ENCODE peak calls at places on chromosomes 5 and 9, in five cellular contexts. F is astrocyte of the spinal cord, V is gastrocnemius medialis, G is A673, D is fibroblast of mammary gland. Q is an unnamed sample.

GRCh38 chr5:23223846-23224245 is 283.6 kb upstream of the PRDM9 start:
- DNase-seq in F (peak; percentile 17), V (no peak), G (no peak), D (peak; percentile 45), Q (peak; percentile 1)

GRCh38 chr5:43207601-43208000 is 15.6 kb downstream of the NIM1K start:
- DNase-seq in V (no peak), F (peak; percentile 35), D (peak; percentile 88), G (no peak), Q (no peak)

GRCh38 chr9:87673446-87674109 is 52.3 kb upstream of the CTSL start:
- DNase-seq in G (no peak), V (no peak), D (no peak), F (no peak), Q (no peak)

GRCh38 chr5:98769256-98770157 is 4.0 kb upstream of the RGMB start:
- DNase-seq in F (peak; percentile 88), G (peak; percentile 50), V (peak; percentile 7), D (peak; percentile 66), Q (peak; percentile 70)

GRCh38 chr5:145587308-145588071 is 247.7 kb downstream of the PRELID2 start:
- DNase-seq in G (peak; percentile 23), D (peak; percentile 92), V (no peak), F (peak; percentile 93), Q (peak; percentile 95)

GRCh38 chr5:175654807-175655206 is 3.1 kb upstream of the HRH2 start:
- DNase-seq in F (no peak), G (no peak), D (no peak), V (no peak), Q (no peak)

GRCh38 chr5:54443264-54443663 is 12.2 kb upstream of the HSPB3 start:
- DNase-seq in V (no peak), G (peak; percentile 71), D (peak; percentile 65), F (peak; percentile 47), Q (peak; percentile 61)

GRCh38 chr9:20224756-20225155 is 397.5 kb downstream of the MLLT3 start:
- DNase-seq in D (no peak), G (no peak), V (no peak), F (no peak), Q (no peak)

GRCh38 chr9:75996726-75997125 is 106.3 kb downstream of the PCSK5 start:
- DNase-seq in V (no peak), F (no peak), D (peak; percentile 2), G (no peak), Q (no peak)

GRCh38 chr5:154397652-154398406 is 48.0 kb upstream of the SAP30L start:
- DNase-seq in G (peak; percentile 50), D (no peak), V (no peak), F (no peak), Q (no peak)

GRCh38 chr5:150067405-150067960 is 18.9 kb downstream of the CSF1R start:
- DNase-seq in F (no peak), G (no peak), V (no peak), D (no peak), Q (no peak)

GRCh38 chr5:135921388-135921787 is 25.7 kb upstream of the IL9 start:
- DNase-seq in V (no peak), F (no peak), G (peak; percentile 33), D (peak; percentile 61), Q (peak; percentile 65)

GRCh38 chr9:86487222-86487841 is 133.1 kb upstream of the TUT7 start:
- DNase-seq in D (peak; percentile 80), V (no peak), F (peak; percentile 69), G (peak; percentile 90), Q (peak; percentile 77)

GRCh38 chr5:132468665-132469379 is 21.8 kb downstream of the IRF1 start:
- DNase-seq in V (no peak), G (no peak), F (no peak), D (no peak), Q (no peak)

GRCh38 chr9:105837261-105837660 is 142.9 kb downstream of the TMEM38B start:
- DNase-seq in V (no peak), G (no peak), F (no peak), D (no peak), Q (no peak)

GRCh38 chr5:95048633-95049032 is 236.3 kb downstream of the MCTP1 start:
- DNase-seq in V (no peak), D (no peak), F (no peak), G (no peak), Q (no peak)

GRCh38 chr5:66828551-66829421 is 232.6 kb downstream of the MAST4 start:
- DNase-seq in D (peak; percentile 64), F (peak; percentile 83), V (peak; percentile 39), G (peak; percentile 47), Q (peak; percentile 81)

GRCh38 chr9:33263131-33263935 is 1.2 kb downstream of the BAG1 start:
- DNase-seq in F (peak; percentile 21), D (peak; percentile 33), V (no peak), G (peak; percentile 10), Q (peak; percentile 27)

GRCh38 chr9:113452206-113452605 is 11.3 kb upstream of the RGS3 start:
- DNase-seq in D (no peak), V (no peak), F (no peak), G (no peak), Q (no peak)

GRCh38 chr5:31235381-31235780 is 41.9 kb downstream of the CDH6 start:
- DNase-seq in V (no peak), D (no peak), G (peak; percentile 71), F (peak; percentile 23), Q (no peak)

GRCh38 chr5:31237159-31237558 is 43.7 kb downstream of the CDH6 start:
- DNase-seq in F (no peak), V (no peak), G (peak; percentile 22), D (peak; percentile 21), Q (peak; percentile 26)

GRCh38 chr5:31236339-31236738 is 42.9 kb downstream of the CDH6 start:
- DNase-seq in D (no peak), G (no peak), F (no peak), V (no peak), Q (no peak)

GRCh38 chr5:31231171-31231570 is 37.7 kb downstream of the CDH6 start:
- DNase-seq in D (no peak), G (no peak), F (no peak), V (no peak), Q (peak; percentile 46)

DNA sequence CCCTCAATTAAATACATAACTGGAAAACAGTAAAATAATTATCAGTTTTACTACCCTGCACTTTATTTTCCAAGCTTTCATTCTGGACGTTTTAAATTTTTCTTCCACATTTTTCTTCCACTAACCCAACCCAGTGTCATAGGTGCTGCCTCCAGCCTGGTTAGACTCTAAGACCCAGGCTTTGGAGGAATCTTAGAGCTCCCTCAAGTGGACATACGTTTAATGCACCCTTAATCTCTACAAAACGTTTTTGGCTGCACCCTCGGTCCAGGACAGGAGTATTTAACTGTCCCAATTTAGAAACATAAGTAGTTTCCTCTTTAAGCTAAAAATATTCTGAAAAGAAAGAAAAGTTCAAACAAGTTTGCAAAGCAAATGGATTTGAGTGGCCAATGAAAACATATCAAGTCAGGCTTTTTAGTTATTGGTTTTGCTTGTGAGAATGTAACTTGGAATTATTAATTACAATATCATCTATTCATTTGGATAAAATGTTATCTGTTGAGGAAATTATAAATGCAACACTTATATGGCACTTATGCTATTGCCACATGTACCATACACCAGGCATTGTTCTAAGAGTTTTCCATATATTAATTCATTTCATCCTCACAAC is 38.9 kb downstream of the CDH6 start:
- DNase-seq in F (peak; percentile 72), V (no peak), D (peak; percentile 54), G (peak; percentile 84), Q (peak; percentile 76)
- TF ChIP-seq CTCF in F (peak; percentile 75), V (peak; percentile 46), D (peak; percentile 70), G (peak; percentile 88), Q (peak; percentile 82)

GRCh38 chr9:134326754-134327526 is 685 bp downstream of the RXRA start:
- DNase-seq in F (peak; percentile 48), D (peak; percentile 31), G (no peak), V (no peak), Q (peak; percentile 52)

GRCh38 chr9:134329576-134329855 is 3.3 kb downstream of the RXRA start:
- DNase-seq in F (no peak), G (no peak), V (no peak), D (no peak), Q (no peak)

GRCh38 chr9:134328841-134329575 is 2.8 kb downstream of the RXRA start:
- DNase-seq in V (peak; percentile 57), D (peak; percentile 50), F (no peak), G (no peak), Q (peak; percentile 60)

GRCh38 chr9:134327671-134328231 is 1.5 kb downstream of the RXRA start:
- DNase-seq in F (no peak), V (no peak), D (no peak), G (no peak), Q (no peak)

GRCh38 chr9:134328341-134328840 is 2.1 kb downstream of the RXRA start:
- DNase-seq in F (no peak), D (peak; percentile 25), G (no peak), V (no peak), Q (peak; percentile 25)
- H3K4me3 ChIP-seq in F (peak overlapping the region; percentile 26), D (peak overlapping the region; percentile 61), G (peak overlapping the region; percentile 74), V (peak overlapping the region; percentile 79), Q (peak overlapping the region; percentile 58)

DNA sequence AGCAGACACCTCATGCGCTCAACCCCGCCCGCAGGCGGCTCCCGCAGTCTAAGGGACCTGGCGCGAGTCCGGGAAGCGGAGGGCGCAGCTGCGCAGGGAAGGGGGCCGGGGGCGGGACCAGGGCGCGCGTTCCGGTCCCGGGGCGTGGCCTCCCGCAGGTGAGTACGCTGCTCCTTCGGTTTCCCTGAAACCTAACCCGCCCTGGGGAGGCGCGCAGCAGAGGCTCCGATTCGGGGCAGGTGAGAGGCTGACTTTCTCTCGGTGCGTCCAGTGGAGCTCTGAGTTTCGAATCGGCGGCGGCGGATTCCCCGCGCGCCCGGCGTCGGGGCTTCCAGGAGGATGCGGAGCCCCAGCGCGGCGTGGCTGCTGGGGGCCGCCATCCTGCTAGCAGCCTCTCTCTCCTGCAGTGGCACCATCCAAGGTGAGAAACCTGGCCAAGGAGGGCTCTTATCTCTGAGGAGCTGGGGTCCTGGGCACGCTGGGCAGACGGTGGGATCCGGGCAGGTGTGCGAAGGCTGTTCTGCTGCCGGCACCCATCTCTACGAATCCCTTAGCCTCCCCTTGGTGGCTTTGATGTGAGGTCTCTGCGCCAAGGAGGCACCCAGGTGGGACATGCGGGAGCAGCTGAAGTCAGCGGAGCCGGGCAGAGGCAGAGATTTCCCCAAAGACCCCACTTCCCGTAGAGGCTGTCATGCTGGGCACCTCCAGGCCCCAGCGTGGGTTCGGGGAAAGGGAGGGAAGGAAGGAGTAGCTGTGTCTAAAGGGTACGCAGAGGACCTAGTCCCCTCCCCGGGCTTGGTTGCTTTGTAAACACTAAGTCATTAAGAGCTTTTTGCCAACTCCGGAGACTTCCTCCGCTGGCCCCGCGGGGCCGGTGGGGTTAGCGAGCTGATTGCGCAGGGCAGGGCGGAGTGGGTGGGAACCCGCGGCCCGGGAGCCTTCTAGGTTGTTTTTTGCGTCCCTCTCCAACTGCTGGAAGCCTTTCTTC is at the start of gene F2RL1:
- DNase-seq in F (peak; percentile 90), D (peak; percentile 68), V (no peak), G (peak; percentile 60), Q (peak; percentile 87)
- TF ChIP-seq CTCF in F (no peak), D (no peak), V (no peak), G (no peak), Q (no peak)

DNA sequence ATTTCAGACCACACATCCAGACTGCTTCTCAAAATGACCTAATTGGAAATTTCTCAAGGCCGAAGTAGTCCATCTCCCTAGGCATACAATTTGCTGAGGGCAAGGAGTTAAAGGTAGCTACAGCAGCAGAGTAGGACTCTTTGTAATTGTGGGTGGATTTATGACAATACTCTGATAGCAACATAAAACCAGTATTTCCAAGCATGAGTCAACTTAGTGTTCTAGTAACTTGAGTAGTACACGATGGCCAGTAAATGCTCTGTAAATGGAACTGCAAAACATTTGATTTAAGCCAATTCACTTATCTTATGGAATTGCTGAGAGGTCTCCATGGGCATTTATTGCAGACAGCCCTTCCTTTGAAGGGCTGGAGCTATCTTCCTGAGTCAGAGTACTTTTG is 352.2 kb downstream of the PLK2 start:
- DNase-seq in D (peak; percentile 42), F (peak; percentile 44), V (no peak), G (no peak), Q (peak; percentile 15)
- H3K4me3 ChIP-seq in D (no peak overlapping the region), F (no peak overlapping the region), V (no peak overlapping the region), G (no peak overlapping the region), Q (no peak overlapping the region)

GRCh38 chr5:173630724-173631365 is 14.4 kb upstream of the BOD1 start:
- DNase-seq in G (peak; percentile 23), V (no peak), D (no peak), F (no peak), Q (no peak)
- TF ChIP-seq CTCF in G (no peak), V (no peak), D (no peak), F (no peak), Q (no peak)

Q was measured in cardiac fibroblast.